ENCODE peak calls at places on chromosomes 12 and 14, in eight cellular contexts. L is neural crest cell; C is psoas muscle; W is activated CD8-positive, alpha-beta memory T cell treated with anti-CD3 and anti-CD28 coated beads for 48 hours; O is 8988T; J is Calu3; D is upper lobe of right lung; T is activated gamma-delta T cell. P is an unnamed sample.

GRCh38 chr12:116818341-116818856 is 62.8 kb downstream of the HRK start:
- DNase-seq in T (no peak), C (no peak), L (no peak), O (no peak), D (no peak), J (no peak), W (no peak), P (no peak)

GRCh38 chr12:122835693-122836026 is 403 bp downstream of the HIP1R start:
- DNase-seq in C (no peak), T (no peak), D (no peak), J (peak), L (no peak), W (no peak), O (peak), P (no peak)

GRCh38 chr12:13100610-13100881 is 2.9 kb downstream of the GSG1 start:
- DNase-seq in D (no peak), W (no peak), L (no peak), T (no peak), J (no peak), O (no peak), C (no peak), P (no peak)

GRCh38 chr12:32583535-32583934 is 95.6 kb upstream of the DNM1L start:
- DNase-seq in L (no peak), J (no peak), W (no peak), T (no peak), D (no peak), O (no peak), C (no peak), P (no peak)

GRCh38 chr12:27635349-27635972 is 60.8 kb upstream of the REP15 start:
- DNase-seq in J (peak), W (no peak), C (no peak), L (no peak), T (no peak), D (no peak), O (no peak), P (peak)

GRCh38 chr14:20328705-20329104 is 4.4 kb downstream of the CCNB1IP1 start:
- DNase-seq in J (no peak), D (no peak), L (no peak), W (no peak), C (no peak), O (no peak), T (no peak), P (no peak)

GRCh38 chr14:105918496-105919262 is 392.3 kb downstream of the TMEM121 start:
- DNase-seq in J (no peak), D (peak), O (no peak), C (peak), W (no peak), L (no peak), T (no peak), P (no peak)

GRCh38 chr12:29241821-29242591 is 92.9 kb downstream of the FAR2 start:
- DNase-seq in D (no peak), C (no peak), T (no peak), J (peak), W (no peak), L (no peak), O (no peak), P (no peak)

GRCh38 chr12:128069359-128069997 is 197.5 kb upstream of the TMEM132C start:
- DNase-seq in O (no peak), J (peak), W (no peak), D (no peak), L (peak), T (no peak), C (no peak), P (peak)

GRCh38 chr12:77594386-77594785 is 236.3 kb upstream of the NAV3 start:
- DNase-seq in J (no peak), C (no peak), O (no peak), D (no peak), W (no peak), L (no peak), T (no peak), P (no peak)

GRCh38 chr12:130186101-130186465 is 23.8 kb downstream of the FZD10 start:
- DNase-seq in O (no peak), C (no peak), J (no peak), W (no peak), D (no peak), T (no peak), L (no peak), P (no peak)

GRCh38 chr14:105493921-105494605 is 3.0 kb downstream of the TEDC1 start:
- DNase-seq in J (no peak), D (peak), T (no peak), L (no peak), O (peak), W (no peak), C (peak), P (no peak)

GRCh38 chr12:55736780-55737580 is 5.9 kb upstream of the GDF11 start:
- DNase-seq in C (peak), D (peak), L (peak), T (no peak), J (peak), W (no peak), O (peak), P (peak)

GRCh38 chr14:29717906-29718305 is 209.7 kb downstream of the PRKD1 start:
- DNase-seq in L (no peak), C (no peak), D (no peak), O (no peak), W (no peak), T (no peak), J (no peak), P (no peak)

GRCh38 chr12:113867258-113867657 is 98.9 kb downstream of the RBM19 start:
- DNase-seq in L (peak), C (no peak), J (peak), O (peak), T (no peak), D (no peak), W (no peak), P (no peak)

GRCh38 chr14:75928587-75929230 is 53.1 kb downstream of the TGFB3 start:
- DNase-seq in W (no peak), D (no peak), O (no peak), T (no peak), J (no peak), C (no peak), L (no peak), P (no peak)

GRCh38 chr12:53623986-53624385 is 2.2 kb downstream of the ATF7 start:
- DNase-seq in J (no peak), T (no peak), O (no peak), L (no peak), D (no peak), W (no peak), C (no peak), P (no peak)

GRCh38 chr12:48924617-48925217 is 575 bp downstream of the FKBP11 start:
- DNase-seq in D (peak), O (peak), L (peak), J (peak), T (peak), C (peak), W (peak), P (no peak)

GRCh38 chr12:50132505-50133135 is 20.6 kb downstream of the COX14 start:
- DNase-seq in J (no peak), O (no peak), W (no peak), T (no peak), L (no peak), C (no peak), D (no peak), P (peak)

GRCh38 chr12:125493704-125494308 is 428.6 kb downstream of the AACS start:
- DNase-seq in L (no peak), W (no peak), O (no peak), C (no peak), T (no peak), J (no peak), D (no peak), P (no peak)

GRCh38 chr14:24172261-24172860 is 481 bp downstream of the REC8 start:
- DNase-seq in C (peak), T (no peak), L (no peak), O (no peak), D (no peak), J (no peak), W (no peak), P (no peak)

GRCh38 chr12:50725011-50725899 is 38.6 kb upstream of the ATF1 start:
- DNase-seq in T (no peak), C (no peak), L (no peak), J (no peak), O (no peak), W (no peak), D (no peak), P (no peak)

GRCh38 chr14:105497671-105498429 is 6.8 kb downstream of the TEDC1 start:
- DNase-seq in W (no peak), D (peak), O (peak), T (no peak), L (no peak), J (no peak), C (peak), P (no peak)

GRCh38 chr14:96717116-96717515 is 80.1 kb upstream of the VRK1 start:
- DNase-seq in D (no peak), J (no peak), W (no peak), C (no peak), O (no peak), T (no peak), L (no peak), P (no peak)

GRCh38 chr14:56112781-56113180 is 5.4 kb upstream of the PELI2 start:
- DNase-seq in J (no peak), D (no peak), L (no peak), W (no peak), C (no peak), O (no peak), T (no peak), P (no peak)

GRCh38 chr12:96786808-96787207 is 120.2 kb upstream of the NEDD1 start:
- DNase-seq in D (no peak), C (no peak), L (no peak), W (no peak), T (no peak), O (no peak), J (no peak), P (no peak)

GRCh38 chr14:69592923-69593677 is 18.3 kb upstream of the SUSD6 start:
- DNase-seq in O (no peak), W (no peak), L (no peak), T (no peak), D (no peak), C (peak), J (no peak), P (no peak)

GRCh38 chr12:116130431-116130830 is 147.1 kb downstream of the MED13L start:
- DNase-seq in C (no peak), O (no peak), W (no peak), J (no peak), T (no peak), D (no peak), L (no peak), P (no peak)

GRCh38 chr14:21097616-21098133 is 780 bp downstream of the ZNF219 start:
- DNase-seq in O (no peak), W (no peak), J (no peak), L (no peak), C (no peak), D (no peak), T (no peak), P (no peak)

GRCh38 chr14:65356327-65356836 is 56.1 kb upstream of the FUT8 start:
- DNase-seq in O (peak), L (no peak), W (no peak), D (no peak), C (no peak), T (no peak), J (peak), P (peak)

GRCh38 chr12:131900397-131900796 is 6.0 kb downstream of the ULK1 start:
- DNase-seq in C (peak), J (no peak), O (no peak), T (no peak), D (no peak), L (no peak), W (no peak), P (peak)

GRCh38 chr14:74867673-74868072 is 8.3 kb downstream of the PROX2 start:
- DNase-seq in C (no peak), O (no peak), D (no peak), W (peak), L (no peak), T (peak), J (no peak), P (no peak)

GRCh38 chr12:659090-659683 is 4.1 kb downstream of the NINJ2 start:
- DNase-seq in C (no peak), O (no peak), L (no peak), J (no peak), T (no peak), W (no peak), D (no peak), P (no peak)

GRCh38 chr14:100405752-100406455 is 82.8 kb downstream of the SLC25A47 start:
- DNase-seq in W (no peak), T (no peak), L (no peak), D (peak), J (no peak), O (no peak), C (no peak), P (no peak)

GRCh38 chr14:55267816-55268215 is 3.4 kb upstream of the FBXO34 start:
- DNase-seq in D (no peak), W (no peak), C (no peak), T (no peak), J (no peak), L (no peak), O (no peak), P (no peak)

GRCh38 chr14:95198320-95198719 is 41.0 kb upstream of the DICER1 start:
- DNase-seq in D (no peak), C (no peak), J (no peak), T (no peak), L (no peak), O (no peak), W (no peak), P (no peak)

GRCh38 chr12:110183386-110183785 is 59.2 kb downstream of the IFT81 start:
- DNase-seq in L (no peak), T (no peak), J (no peak), C (no peak), W (no peak), O (no peak), D (no peak), P (no peak)

GRCh38 chr14:61491224-61491623 is 169.8 kb downstream of the PRKCH start:
- DNase-seq in O (no peak), T (no peak), W (no peak), J (peak), C (no peak), L (no peak), D (no peak), P (no peak)

GRCh38 chr12:6141048-6141447 is 16.6 kb upstream of the VWF start:
- DNase-seq in L (no peak), T (no peak), C (no peak), W (no peak), O (no peak), D (peak), J (no peak), P (no peak)

P was measured in RCC 7860.